ENCODE peak calls at places on chromosomes 2 and 18, in ten cellular contexts. P is right atrium auricular region, Q is adrenal gland, O is Peyer's patch, Z is fibroblast of lung, S is lung, Y is body of pancreas, A is A549, F is heart right ventricle, X is astrocyte. N is an unnamed sample.
A peak's percentile ranks its signal among the peaks of the same experiment; 100 is the strongest.

GRCh38 chr2:20509766-20510490 is 63.1 kb downstream of the RHOB start:
- DNase-seq in P (no peak), Q (no peak), O (peak; percentile 64), Z (no peak), S (peak; percentile 76), Y (no peak), A (no peak), F (no peak), X (peak; percentile 59), N (no peak)

GRCh38 chr18:6661692-6662415 is 67.7 kb upstream of the ARHGAP28 start:
- DNase-seq in P (no peak), Q (no peak), O (no peak), Z (no peak), S (no peak), Y (no peak), A (no peak), F (no peak), X (no peak), N (no peak)

GRCh38 chr2:136117909-136118818 is at the start of gene CXCR4:
- DNase-seq in P (peak; percentile 65), Q (peak; percentile 89), O (peak; percentile 79), Z (peak; percentile 28), S (peak; percentile 75), Y (peak; percentile 46), A (peak; percentile 49), F (peak; percentile 76), X (peak; percentile 10), N (peak; percentile 74)

GRCh38 chr18:26133652-26134051 is at the start of gene PSMA8:
- DNase-seq in P (no peak), Q (no peak), O (no peak), Z (no peak), S (no peak), Y (peak; percentile 14), A (no peak), F (peak; percentile 44), X (no peak), N (peak; percentile 16)

GRCh38 chr2:55093381-55093780 is 43.1 kb upstream of the RTN4 start:
- DNase-seq in P (no peak), Q (no peak), O (no peak), Z (peak; percentile 61), S (no peak), Y (no peak), A (no peak), F (no peak), X (peak; percentile 87), N (no peak)

GRCh38 chr2:36458106-36458505 is 102.5 kb downstream of the CRIM1 start:
- DNase-seq in P (no peak), Q (no peak), O (no peak), Z (no peak), S (no peak), Y (no peak), A (no peak), F (no peak), X (no peak), N (no peak)

GRCh38 chr2:134722728-134723127 is 3.9 kb upstream of the TMEM163 start:
- DNase-seq in P (no peak), Q (no peak), O (no peak), Z (no peak), S (no peak), Y (no peak), A (no peak), F (no peak), X (no peak), N (no peak)

GRCh38 chr2:183162362-183162761 is 38.1 kb downstream of the NUP35 start:
- DNase-seq in P (no peak), Q (no peak), O (no peak), Z (peak; percentile 3), S (no peak), Y (no peak), A (no peak), F (no peak), X (peak; percentile 80), N (no peak)

GRCh38 chr2:19682493-19682892 is 219.3 kb downstream of the TTC32 start:
- DNase-seq in P (no peak), Q (no peak), O (no peak), Z (no peak), S (no peak), Y (no peak), A (peak; percentile 42), F (no peak), X (no peak), N (no peak)

GRCh38 chr18:32333781-32334180 is 136.9 kb downstream of the GAREM1 start:
- DNase-seq in P (no peak), Q (no peak), O (no peak), Z (peak; percentile 20), S (no peak), Y (peak; percentile 66), A (no peak), F (no peak), X (no peak), N (no peak)

GRCh38 chr2:189997016-189997415 is 65.5 kb downstream of the MSTN start:
- DNase-seq in P (no peak), Q (no peak), O (no peak), Z (no peak), S (no peak), Y (no peak), A (no peak), F (no peak), X (no peak), N (no peak)

GRCh38 chr2:231423176-231423575 is 27.7 kb downstream of the B3GNT7 start:
- DNase-seq in P (no peak), Q (no peak), O (no peak), Z (no peak), S (no peak), Y (no peak), A (no peak), F (no peak), X (no peak), N (no peak)

DNA sequence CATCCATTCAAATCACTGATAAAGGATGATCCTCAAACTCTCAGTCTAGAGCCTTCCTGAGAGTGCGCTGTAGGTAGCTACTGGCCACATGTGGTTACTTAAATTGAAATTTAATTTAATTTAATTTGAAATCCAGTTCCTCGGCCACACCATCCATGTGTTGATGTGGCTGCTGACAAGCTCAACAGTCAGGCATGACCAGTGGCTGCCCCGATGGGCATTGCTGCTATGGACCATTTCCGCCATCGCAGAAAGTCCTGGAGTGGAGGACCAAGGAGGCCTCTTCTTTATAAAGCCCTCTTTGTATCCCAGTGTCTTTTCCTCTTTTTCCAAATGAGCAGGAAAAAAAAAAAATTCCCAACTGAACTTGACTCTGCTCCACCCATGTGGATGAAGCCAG is 100.6 kb downstream of the HDAC4 start:
- DNase-seq in P (no peak), Q (no peak), O (no peak), Z (no peak), S (no peak), Y (no peak), A (no peak), F (no peak), X (no peak), N (peak; percentile 14)
- H3K4me1 ChIP-seq in P (no peaks in the 10 kb centered on the region), Q (peaks cover 79% of the 10 kb centered on the region), O (peaks cover 19% of the 10 kb centered on the region), Z (no peaks in the 10 kb centered on the region), S (peaks cover 6% of the 10 kb centered on the region), Y (peaks cover 95% of the 10 kb centered on the region), A (peaks cover 28% of the 10 kb centered on the region), F (peaks cover 79% of the 10 kb centered on the region), X (no peaks in the 10 kb centered on the region), N (peaks cover 98% of the 10 kb centered on the region)

GRCh38 chr18:2976733-2977132 is 36.2 kb downstream of the LPIN2 start:
- DNase-seq in P (no peak), Q (no peak), O (no peak), Z (no peak), S (no peak), Y (no peak), A (no peak), F (no peak), X (no peak), N (no peak)
- H3K4me1 ChIP-seq in P (no peaks in the 10 kb centered on the region), Q (peaks cover 64% of the 10 kb centered on the region), O (peaks cover 36% of the 10 kb centered on the region), Z (peaks cover 21% of the 10 kb centered on the region), S (peaks cover 30% of the 10 kb centered on the region), Y (peaks cover 94% of the 10 kb centered on the region), A (peaks cover 70% of the 10 kb centered on the region), F (peaks cover 79% of the 10 kb centered on the region), X (peaks cover 28% of the 10 kb centered on the region), N (peaks cover 88% of the 10 kb centered on the region)

GRCh38 chr2:37768491-37768925 is 97.1 kb upstream of the CDC42EP3 start:
- DNase-seq in P (no peak), Q (no peak), O (no peak), Z (peak; percentile 92), S (peak; percentile 66), Y (peak; percentile 44), A (peak; percentile 53), F (no peak), X (peak; percentile 97), N (no peak)

GRCh38 chr2:37773354-37773753 is 101.9 kb upstream of the CDC42EP3 start:
- DNase-seq in P (no peak), Q (no peak), O (peak; percentile 52), Z (no peak), S (no peak), Y (no peak), A (no peak), F (no peak), X (no peak), N (no peak)

GRCh38 chr2:37767051-37767450 is 95.6 kb upstream of the CDC42EP3 start:
- DNase-seq in P (no peak), Q (no peak), O (no peak), Z (no peak), S (no peak), Y (no peak), A (no peak), F (no peak), X (peak; percentile 41), N (no peak)

GRCh38 chr2:37771600-37772088 is 100.2 kb upstream of the CDC42EP3 start:
- DNase-seq in P (no peak), Q (no peak), O (no peak), Z (peak; percentile 47), S (no peak), Y (no peak), A (no peak), F (no peak), X (peak; percentile 78), N (no peak)

DNA sequence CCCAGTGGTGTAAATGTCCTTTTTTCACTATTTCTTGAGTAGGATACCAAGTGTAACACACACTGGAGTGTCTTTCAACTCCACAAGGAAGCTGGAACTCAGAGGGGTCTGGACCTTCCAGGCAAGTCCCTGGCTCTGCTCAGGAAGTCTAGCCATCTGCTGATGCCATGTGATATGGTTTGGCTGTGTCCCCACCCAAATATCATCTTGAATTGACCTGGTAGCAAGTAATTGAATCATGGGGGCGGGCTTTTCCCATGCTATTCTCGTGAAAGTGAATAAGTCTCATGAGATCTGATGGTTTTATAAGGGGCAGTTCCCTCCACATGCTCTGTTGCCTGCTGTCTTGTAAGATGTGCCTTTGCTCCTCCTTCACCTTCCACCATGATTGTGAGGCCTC is 99.4 kb upstream of the CDC42EP3 start:
- DNase-seq in P (no peak), Q (no peak), O (no peak), Z (no peak), S (no peak), Y (no peak), A (no peak), F (no peak), X (peak; percentile 46), N (no peak)
- H3K4me1 ChIP-seq in P (no peaks in the 10 kb centered on the region), Q (peaks cover 8% of the 10 kb centered on the region), O (no peaks in the 10 kb centered on the region), Z (peaks cover 24% of the 10 kb centered on the region), S (no peaks in the 10 kb centered on the region), Y (peaks cover 6% of the 10 kb centered on the region), A (peaks cover 62% of the 10 kb centered on the region), F (peaks cover 33% of the 10 kb centered on the region), X (peaks cover 65% of the 10 kb centered on the region), N (peaks cover 22% of the 10 kb centered on the region)

DNA sequence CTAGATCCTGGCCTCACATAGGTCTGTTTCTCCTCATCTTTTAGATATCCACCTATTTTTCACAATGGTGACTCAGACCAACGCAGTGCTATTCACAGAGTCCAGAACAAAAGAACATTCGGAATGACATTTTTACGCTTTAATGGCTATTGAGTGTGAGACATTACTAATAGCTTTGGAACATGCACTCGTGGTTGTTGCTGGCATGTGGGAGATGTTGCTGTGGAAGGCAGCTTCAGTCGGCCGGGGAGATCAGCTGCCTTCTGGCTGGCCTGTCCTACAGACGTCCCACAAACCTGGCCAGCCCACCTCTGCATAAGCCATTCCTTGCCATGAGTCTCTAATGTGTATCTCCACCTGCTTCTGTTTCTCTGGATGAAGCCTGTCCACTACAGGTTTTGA is 3.4 kb downstream of the MBP start:
- DNase-seq in P (no peak), Q (no peak), O (no peak), Z (peak; percentile 66), S (no peak), Y (no peak), A (no peak), F (no peak), X (peak; percentile 99), N (no peak)
- H3K4me1 ChIP-seq in P (no peaks in the 10 kb centered on the region), Q (peaks cover 30% of the 10 kb centered on the region), O (peaks cover 31% of the 10 kb centered on the region), Z (peaks cover 6% of the 10 kb centered on the region), S (peaks cover 7% of the 10 kb centered on the region), Y (peaks cover 57% of the 10 kb centered on the region), A (peaks cover 62% of the 10 kb centered on the region), F (peaks cover 79% of the 10 kb centered on the region), X (peaks cover 47% of the 10 kb centered on the region), N (peaks cover 84% of the 10 kb centered on the region)

N was measured in left ventricle myocardium inferior.